ENCODE peak calls at places on chromosomes 7 and 10, in nine cellular contexts. A is NCI-H1105; R is cardiac fibroblast; M is PC-9; W is stimulated activated CD8-positive, alpha-beta memory T cell treated with anti-CD3 and anti-CD28 coated beads, Interleukin-7, amount 100 ng/mL, for 48 hours; F is Caki2; D is astrocyte of the hippocampus; Y is stomach; K is nephron progenitor cell. G is an unnamed sample.

GRCh38 chr7:52749880-52750279 is 285.6 kb upstream of the POM121L12 start:
- DNase-seq in R (no peak), D (no peak), F (no peak), Y (no peak), M (no peak), K (no peak), W (no peak), A (no peak), G (no peak)

GRCh38 chr10:110081914-110082313 is 74.1 kb downstream of the ADD3 start:
- DNase-seq in M (peak; percentile 47), F (peak; percentile 82), K (no peak), Y (no peak), D (peak; percentile 21), A (no peak), W (no peak), R (peak; percentile 88), G (peak; percentile 83)

GRCh38 chr10:113300628-113301027 is 252.2 kb upstream of the HABP2 start:
- DNase-seq in R (no peak), A (no peak), M (no peak), Y (no peak), K (no peak), D (no peak), F (no peak), W (no peak), G (no peak)

GRCh38 chr7:112143567-112143966 is 62.6 kb downstream of the DOCK4 start:
- DNase-seq in K (no peak), D (peak; percentile 93), M (no peak), W (no peak), F (no peak), Y (no peak), A (no peak), R (peak; percentile 71), G (no peak)

GRCh38 chr10:3242251-3242650 is 69.7 kb upstream of the PITRM1 start:
- DNase-seq in F (no peak), W (no peak), A (no peak), K (no peak), M (no peak), Y (no peak), R (no peak), D (no peak), G (no peak)

GRCh38 chr10:110209926-110210662 is 2.7 kb downstream of the MXI1 start:
- DNase-seq in Y (peak; percentile 71), D (peak; percentile 57), A (no peak), K (peak; percentile 59), R (peak; percentile 44), F (peak; percentile 44), W (no peak), M (no peak), G (peak; percentile 64)

GRCh38 chr10:59517961-59518360 is 155.6 kb upstream of the FAM13C start:
- DNase-seq in D (peak; percentile 70), Y (no peak), W (no peak), K (no peak), A (no peak), F (no peak), R (no peak), M (no peak), G (peak; percentile 62)

GRCh38 chr7:37943905-37944736 is 23.7 kb downstream of the EPDR1 start:
- DNase-seq in M (no peak), R (no peak), Y (no peak), F (peak; percentile 91), K (no peak), D (peak; percentile 29), A (no peak), W (no peak), G (peak; percentile 66)

GRCh38 chr7:81882086-81882485 is 112.2 kb upstream of the HGF start:
- DNase-seq in K (no peak), A (no peak), M (no peak), W (no peak), F (no peak), D (no peak), R (peak; percentile 78), Y (no peak), G (no peak)

GRCh38 chr10:52573347-52573746 is 199.2 kb downstream of the MBL2 start:
- DNase-seq in F (no peak), W (no peak), R (no peak), M (no peak), A (no peak), K (no peak), D (no peak), Y (no peak), G (no peak)

GRCh38 chr7:26863504-26864308 is 684 bp downstream of the SKAP2 start:
- DNase-seq in M (peak; percentile 48), D (no peak), W (no peak), Y (no peak), F (peak; percentile 73), K (no peak), A (peak; percentile 48), R (peak; percentile 43), G (peak; percentile 31)

GRCh38 chr10:37269554-37270256 is 144.3 kb downstream of the ANKRD30A start:
- DNase-seq in K (no peak), W (no peak), Y (no peak), A (no peak), D (no peak), F (no peak), R (no peak), M (no peak), G (no peak)

GRCh38 chr10:103278862-103279298 is 1.9 kb downstream of the INA start:
- DNase-seq in F (peak; percentile 37), W (no peak), R (peak; percentile 62), A (no peak), M (no peak), K (peak; percentile 90), D (peak; percentile 75), Y (peak; percentile 35), G (peak; percentile 6)

G was measured in globus pallidus.